ENCODE peak calls at places on chromosomes 5 and 9, in five cellular contexts. G is dorsolateral prefrontal cortex, U is fibroblast of mammary gland, S is osteocyte, V is bronchial epithelial cell. W is an unnamed sample.

GRCh38 chr9:23659346-23660006 is 166.6 kb downstream of the ELAVL2 start:
- DNase-seq in V (peak; percentile 78), U (no peak), S (no peak), G (no peak), W (no peak)

GRCh38 chr5:96714951-96715451 is 52.8 kb downstream of the CAST start:
- DNase-seq in U (peak; percentile 84), G (no peak), V (peak; percentile 88), S (no peak), W (peak; percentile 82)

GRCh38 chr5:58922392-58923171 is 339.7 kb downstream of the RAB3C start:
- DNase-seq in U (peak; percentile 56), V (no peak), S (no peak), G (peak; percentile 60), W (no peak)

GRCh38 chr9:77926314-77926959 is 105.2 kb downstream of the GNAQ start:
- DNase-seq in U (peak; percentile 70), S (no peak), V (peak; percentile 67), G (no peak), W (no peak)

GRCh38 chr5:52800394-52801213 is 12.9 kb downstream of the ITGA1 start:
- DNase-seq in U (peak; percentile 76), V (peak; percentile 72), S (peak; percentile 86), G (peak; percentile 47), W (peak; percentile 64)

GRCh38 chr9:79629721-79630120 is 58.0 kb downstream of the TLE4 start:
- DNase-seq in U (no peak), G (no peak), S (no peak), V (no peak), W (no peak)

GRCh38 chr5:74870299-74871067 is 4.3 kb upstream of the FAM169A start:
- DNase-seq in G (no peak), S (no peak), U (no peak), V (no peak), W (no peak)

GRCh38 chr5:144247131-144247530 is 76.5 kb downstream of the KCTD16 start:
- DNase-seq in G (no peak), U (no peak), V (no peak), S (no peak), W (no peak)

GRCh38 chr5:72138943-72139467 is 31.7 kb downstream of the MAP1B start:
- DNase-seq in G (no peak), U (peak; percentile 98), V (peak; percentile 93), S (no peak), W (no peak)

GRCh38 chr9:124284237-124284831 is 26.6 kb downstream of the NEK6 start:
- DNase-seq in U (peak; percentile 43), S (no peak), G (no peak), V (no peak), W (no peak)

GRCh38 chr9:136735812-136736480 is 6.8 kb downstream of the LCN10 start:
- DNase-seq in S (no peak), V (no peak), U (no peak), G (no peak), W (no peak)
- TF ChIP-seq CTCF in S (no peak), V (no peak), U (no peak), G (no peak), W (no peak)

GRCh38 chr5:168295574-168296201 is 4.2 kb downstream of the WWC1 start:
- DNase-seq in V (peak; percentile 63), U (peak; percentile 63), G (no peak), S (no peak), W (peak; percentile 82)
- TF ChIP-seq CTCF in V (peak; percentile 75), U (peak; percentile 55), G (no peak), S (peak; percentile 68), W (peak; percentile 60)

GRCh38 chr5:177507165-177507564 is 2.5 kb downstream of the DOK3 start:
- DNase-seq in S (no peak), U (peak; percentile 34), V (no peak), G (no peak), W (no peak)
- TF ChIP-seq CTCF in S (peak; percentile 41), U (peak; percentile 27), V (peak; percentile 19), G (no peak), W (peak; percentile 12)

GRCh38 chr5:104049752-104050151 is 487.2 kb upstream of the NUDT12 start:
- DNase-seq in S (no peak), U (no peak), V (no peak), G (no peak), W (no peak)
- TF ChIP-seq CTCF in S (no peak), U (no peak), V (no peak), G (no peak), W (no peak)

GRCh38 chr9:22528485-22528884 is 81.9 kb downstream of the DMRTA1 start:
- DNase-seq in V (no peak), S (no peak), U (peak; percentile 56), G (no peak), W (no peak)
- TF ChIP-seq CTCF in V (no peak), S (no peak), U (peak; percentile 57), G (peak; percentile 34), W (no peak)

W was measured in Calu3.